ENCODE peak calls at places on chromosomes 11 and 22, in eight cellular contexts. S, V, F, U, Y, L, N and P are unnamed samples.

GRCh38 chr11:35717520-35717919 is 54.9 kb downstream of the TRIM44 start:
- DNase-seq in L (no peak), Y (no peak), F (no peak), S (no peak), V (no peak), U (no peak), N (no peak), P (no peak)

GRCh38 chr22:24063986-24064385 is 52.9 kb downstream of the CABIN1 start:
- DNase-seq in Y (no peak), F (no peak), U (no peak), V (no peak), N (no peak), L (no peak), S (no peak), P (no peak)

GRCh38 chr11:118205979-118206611 is 18.7 kb downstream of the JAML start:
- DNase-seq in N (no peak), Y (no peak), L (no peak), U (no peak), F (no peak), V (no peak), S (no peak), P (no peak)

GRCh38 chr11:45663486-45664375 is 1.7 kb downstream of the CHST1 start:
- DNase-seq in L (no peak), F (no peak), S (no peak), Y (no peak), V (no peak), U (no peak), N (no peak), P (no peak)

GRCh38 chr11:133549796-133550195 is 17.5 kb upstream of the OPCML start:
- DNase-seq in V (no peak), N (no peak), Y (no peak), F (no peak), S (no peak), U (no peak), L (no peak), P (no peak)

GRCh38 chr11:116379185-116379828 is 393.5 kb downstream of the BUD13 start:
- DNase-seq in S (peak), N (peak), V (peak), Y (peak), U (peak), F (peak), L (no peak), P (no peak)

GRCh38 chr11:107591098-107591445 is at the start of gene ELMOD1:
- DNase-seq in F (peak), Y (peak), U (peak), V (no peak), S (peak), N (peak), L (peak), P (no peak)

GRCh38 chr11:118565062-118565461 is 669 bp downstream of the IFT46 start:
- DNase-seq in S (no peak), L (peak), Y (no peak), V (no peak), U (no peak), N (no peak), F (no peak), P (no peak)

GRCh38 chr11:65827774-65828156 is 6.0 kb upstream of the SNX32 start:
- DNase-seq in S (no peak), V (no peak), N (no peak), Y (no peak), F (no peak), U (no peak), L (no peak), P (no peak)

GRCh38 chr22:19932367-19933206 is 9.0 kb upstream of the COMT start:
- DNase-seq in U (no peak), L (peak), V (no peak), Y (no peak), N (no peak), S (no peak), F (no peak), P (no peak)

GRCh38 chr11:96338910-96339703 is 3.9 kb downstream of the MAML2 start:
- DNase-seq in U (peak), L (peak), S (no peak), N (no peak), V (no peak), Y (peak), F (no peak), P (no peak)

GRCh38 chr11:134951305-134951700 is 539.3 kb upstream of the B3GAT1 start:
- DNase-seq in V (peak), L (peak), Y (no peak), F (peak), N (no peak), U (peak), S (no peak), P (peak)

GRCh38 chr11:60857378-60858232 is 1.9 kb upstream of the PTGDR2 start:
- DNase-seq in U (peak), V (no peak), Y (no peak), L (no peak), F (no peak), N (no peak), S (no peak), P (no peak)

GRCh38 chr11:7910389-7910788 is 20.7 kb downstream of the OR10A6 start:
- DNase-seq in F (no peak), Y (no peak), S (no peak), L (no peak), V (no peak), N (no peak), U (no peak), P (no peak)

GRCh38 chr11:85827768-85828639 is 17.1 kb upstream of the SYTL2 start:
- DNase-seq in V (peak), S (no peak), U (peak), N (peak), F (peak), Y (no peak), L (no peak), P (peak)

GRCh38 chr22:41504397-41504796 is 35.5 kb downstream of the ACO2 start:
- DNase-seq in U (peak), Y (peak), S (no peak), L (peak), F (peak), V (no peak), N (no peak), P (no peak)

GRCh38 chr11:100929377-100929776 is 200.2 kb downstream of the PGR start:
- DNase-seq in F (no peak), U (peak), L (no peak), V (no peak), Y (no peak), N (no peak), S (no peak), P (no peak)

GRCh38 chr11:12599408-12600143 is 74.6 kb upstream of the TEAD1 start:
- DNase-seq in Y (peak), V (no peak), N (peak), U (no peak), L (peak), F (peak), S (peak), P (no peak)

GRCh38 chr11:38538866-38539651 is 1941.0 kb upstream of the RAG2 start:
- DNase-seq in V (no peak), S (no peak), Y (no peak), U (no peak), F (no peak), N (no peak), L (no peak), P (no peak)

GRCh38 chr11:128790200-128790599 is 76.9 kb downstream of the KCNJ1 start:
- DNase-seq in V (peak), N (peak), F (peak), S (peak), U (peak), L (no peak), Y (no peak), P (peak)

GRCh38 chr11:64876835-64877341 is 1.5 kb downstream of the EHD1 start:
- DNase-seq in U (peak), L (no peak), F (no peak), S (peak), N (peak), Y (no peak), V (no peak), P (no peak)

GRCh38 chr22:29257751-29258181 is 10.0 kb downstream of the RHBDD3 start:
- DNase-seq in U (no peak), Y (no peak), F (no peak), V (no peak), S (no peak), N (no peak), L (no peak), P (no peak)

GRCh38 chr11:111977141-111978027 is 40.2 kb downstream of the DIXDC1 start:
- DNase-seq in Y (no peak), U (peak), L (peak), F (peak), N (peak), V (no peak), S (peak), P (no peak)

GRCh38 chr11:19868281-19868821 is 155.7 kb downstream of the NAV2 start:
- DNase-seq in Y (peak), F (no peak), N (no peak), V (peak), L (peak), U (peak), S (no peak), P (no peak)

GRCh38 chr22:44545773-44546172 is 47.7 kb upstream of the RTL6 start:
- DNase-seq in U (no peak), F (no peak), V (no peak), S (no peak), L (no peak), N (no peak), Y (no peak), P (no peak)

GRCh38 chr22:43001271-43002197 is 13.4 kb downstream of the PACSIN2 start:
- DNase-seq in Y (peak), V (peak), S (no peak), L (no peak), F (no peak), U (peak), N (no peak), P (no peak)

GRCh38 chr22:43005106-43005505 is 9.8 kb downstream of the PACSIN2 start:
- DNase-seq in Y (no peak), S (no peak), F (no peak), N (no peak), L (no peak), V (no peak), U (no peak), P (no peak)

GRCh38 chr22:43004362-43005035 is 10.4 kb downstream of the PACSIN2 start:
- DNase-seq in S (no peak), L (no peak), U (no peak), F (no peak), Y (peak), V (peak), N (no peak), P (no peak)

GRCh38 chr22:43000441-43001175 is 14.3 kb downstream of the PACSIN2 start:
- DNase-seq in V (no peak), N (no peak), U (no peak), F (no peak), S (no peak), Y (peak), L (no peak), P (no peak)

DNA sequence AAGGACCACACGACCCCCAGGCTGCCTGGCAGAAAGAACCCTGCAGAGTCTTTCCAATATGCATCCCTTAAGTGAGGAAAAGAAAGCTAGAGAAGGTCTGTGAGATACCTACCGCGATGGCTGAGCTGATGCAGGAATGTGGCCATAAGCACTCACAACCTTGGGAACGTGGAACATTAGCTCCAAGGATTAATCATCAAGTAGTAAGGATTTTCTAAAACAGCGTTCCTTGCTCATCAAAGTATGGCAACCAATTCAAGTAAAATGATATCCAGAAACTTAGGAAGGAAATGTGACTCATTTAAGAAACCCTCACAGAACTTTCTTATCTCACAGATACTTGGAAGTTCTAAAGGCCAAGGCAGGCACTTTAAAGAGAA is 12.8 kb downstream of the PACSIN2 start:
- DNase-seq in S (no peak), V (no peak), N (no peak), Y (no peak), F (peak), U (peak), L (no peak), P (no peak)
- H3K4me3 ChIP-seq in S (no peak), V (no peak), N (no peak), Y (no peak), F (no peak), U (peak), L (no peak), P (no peak)

GRCh38 chr22:36360871-36361383 is 26.8 kb downstream of the MYH9 start:
- DNase-seq in U (no peak), F (no peak), N (no peak), S (no peak), V (no peak), Y (no peak), L (no peak), P (no peak)
- H3K4me3 ChIP-seq in U (no peak), F (no peak), N (no peak), S (no peak), V (no peak), Y (no peak), L (peak), P (no peak)

DNA sequence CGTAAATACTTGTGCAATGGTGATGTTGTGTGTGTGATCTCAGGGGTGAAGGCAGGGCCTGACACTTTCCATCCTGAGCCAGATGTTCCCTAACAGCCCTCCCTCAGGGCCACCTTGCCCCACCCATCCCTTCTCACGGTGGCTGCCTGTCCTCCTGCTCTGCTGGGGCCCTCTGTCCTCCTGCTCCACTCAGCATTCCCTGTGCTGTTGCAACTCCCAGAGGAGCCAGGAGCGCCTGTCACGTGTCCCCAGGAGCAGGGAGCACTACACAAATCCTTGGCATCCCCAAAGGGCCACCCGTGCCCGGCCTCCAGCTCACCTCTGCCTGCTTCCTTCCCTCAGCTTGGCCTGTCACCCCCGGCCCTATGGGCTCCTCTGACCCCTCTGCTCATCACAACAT is 10.2 kb upstream of the CSNK1E start:
- DNase-seq in U (no peak), F (no peak), S (no peak), Y (no peak), V (no peak), N (no peak), L (no peak), P (no peak)
- H3K4me3 ChIP-seq in U (no peak), F (no peak), S (no peak), Y (no peak), V (no peak), N (no peak), L (no peak), P (no peak)

GRCh38 chr11:131172011-131172410 is 198.4 kb upstream of the NTM start:
- DNase-seq in S (no peak), L (no peak), U (no peak), N (no peak), V (no peak), Y (no peak), F (no peak), P (no peak)
- H3K4me3 ChIP-seq in S (no peak), L (no peak), U (no peak), N (no peak), V (no peak), Y (no peak), F (no peak), P (no peak)

DNA sequence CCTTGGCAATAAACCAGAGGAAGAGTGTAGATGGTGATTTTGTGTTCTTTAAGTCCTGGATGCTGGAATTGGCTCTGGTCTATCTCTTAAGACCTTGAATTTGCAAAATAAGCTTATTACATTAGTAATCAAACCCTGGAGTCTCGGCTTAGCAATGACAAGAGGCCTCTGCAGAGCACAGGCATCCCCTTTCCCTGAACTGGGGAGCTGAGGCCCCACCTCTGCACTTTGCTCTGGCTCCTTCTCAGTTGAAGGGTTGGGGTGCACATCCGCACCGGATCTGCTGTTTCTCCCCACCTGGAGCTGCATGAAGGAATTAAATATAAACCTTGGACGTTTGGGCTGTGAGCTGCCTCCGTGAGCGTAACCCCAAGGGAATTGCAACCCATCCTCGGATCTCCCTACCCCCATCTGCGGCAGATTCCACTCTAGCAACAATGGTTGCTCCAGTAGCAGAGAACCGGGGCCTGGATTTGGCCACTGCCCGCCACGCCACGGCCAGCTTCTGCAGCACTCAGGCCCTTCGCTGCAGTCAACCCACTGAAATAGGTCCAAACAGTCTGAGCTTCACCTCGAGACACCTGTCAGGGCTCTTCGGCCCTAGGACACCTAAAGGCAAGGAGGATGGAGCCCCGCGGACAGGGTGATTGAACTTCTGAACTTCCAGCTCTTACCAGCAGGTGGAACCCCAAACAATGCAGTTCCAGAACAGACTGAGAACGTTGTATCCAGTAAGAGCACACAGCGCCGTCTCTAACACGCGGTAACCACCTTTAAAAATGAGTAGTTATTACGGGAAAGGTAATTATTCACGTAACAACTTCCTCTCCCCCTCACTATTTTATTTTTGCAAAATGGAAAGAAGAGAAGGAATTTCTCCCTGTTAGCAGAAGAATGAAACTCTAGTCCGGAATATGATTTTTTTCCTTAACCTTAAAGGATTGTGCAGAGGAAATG is 54.8 kb upstream of the CAPRIN1 start:
- DNase-seq in N (peak), F (peak), Y (peak), V (peak), S (peak), U (peak), L (peak), P (peak)
- H3K4me3 ChIP-seq in N (no peak), F (peak), Y (no peak), V (no peak), S (no peak), U (peak), L (no peak), P (peak)

GRCh38 chr11:121241300-121242176 is 51.0 kb upstream of the SC5D start:
- DNase-seq in Y (no peak), F (no peak), S (peak), V (no peak), U (no peak), N (peak), L (no peak), P (no peak)

GRCh38 chr11:121235057-121235456 is 57.5 kb upstream of the SC5D start:
- DNase-seq in L (no peak), N (no peak), Y (no peak), S (no peak), U (no peak), F (no peak), V (no peak), P (no peak)

GRCh38 chr11:121236115-121237001 is 56.2 kb upstream of the SC5D start:
- DNase-seq in N (peak), S (peak), Y (no peak), V (no peak), L (no peak), U (peak), F (peak), P (peak)

GRCh38 chr11:121240650-121241299 is 51.8 kb upstream of the SC5D start:
- DNase-seq in S (no peak), L (no peak), F (peak), V (peak), Y (no peak), U (no peak), N (no peak), P (no peak)

GRCh38 chr11:121237686-121238658 is 54.6 kb upstream of the SC5D start:
- DNase-seq in U (peak), S (no peak), N (no peak), L (no peak), F (peak), Y (no peak), V (no peak), P (no peak)
- H3K4me3 ChIP-seq in U (no peak), S (no peak), N (no peak), L (no peak), F (no peak), Y (no peak), V (no peak), P (no peak)